ENCODE peak calls at places on chromosome 17, in ten cellular contexts. C is GM20000; N is lower lobe of right lung; Q is body of pancreas; M is GM06990; Z is upper lobe of left lung; B is CD4-positive, alpha-beta T cell; J is progenitor cell of endocrine pancreas; U is endothelial cell of umbilical vein; T is vagina. P is an unnamed sample.

GRCh38 chr17:44628234-44629188 is 27.8 kb upstream of the MEIOC start:
- DNase-seq in C (peak; percentile 59), N (peak; percentile 57), Q (peak; percentile 15), M (peak; percentile 86), Z (peak; percentile 69), B (no peak), J (no peak), U (peak; percentile 20), T (no peak), P (peak; percentile 74)

GRCh38 chr17:31537558-31537957 is 146.1 kb downstream of the RAB11FIP4 start:
- DNase-seq in C (no peak), N (no peak), Q (peak; percentile 79), M (peak; percentile 64), Z (no peak), B (no peak), J (no peak), U (no peak), T (no peak), P (no peak)

GRCh38 chr17:73643846-73644144 is 450 bp downstream of the SDK2 start:
- DNase-seq in C (no peak), N (no peak), Q (no peak), M (no peak), Z (peak; percentile 29), B (no peak), J (no peak), U (no peak), T (no peak), P (no peak)

GRCh38 chr17:2594657-2595085 is 1.2 kb downstream of the PAFAH1B1 start:
- DNase-seq in C (no peak), N (no peak), Q (no peak), M (no peak), Z (no peak), B (no peak), J (no peak), U (no peak), T (no peak), P (no peak)

GRCh38 chr17:72399608-72400487 is 279.0 kb downstream of the SOX9 start:
- DNase-seq in C (no peak), N (no peak), Q (peak; percentile 72), M (no peak), Z (no peak), B (no peak), J (no peak), U (no peak), T (no peak), P (no peak)

GRCh38 chr17:31388770-31389672 is 2.5 kb upstream of the RAB11FIP4 start:
- DNase-seq in C (peak; percentile 69), N (no peak), Q (peak; percentile 18), M (peak; percentile 43), Z (peak; percentile 71), B (peak; percentile 13), J (no peak), U (peak; percentile 32), T (no peak), P (peak; percentile 75)

GRCh38 chr17:62855136-62855535 is 47.0 kb upstream of the MARCHF10 start:
- DNase-seq in C (no peak), N (no peak), Q (no peak), M (no peak), Z (no peak), B (no peak), J (no peak), U (no peak), T (no peak), P (no peak)

GRCh38 chr17:61400786-61401279 is 1.2 kb downstream of the TBX2 start:
- DNase-seq in C (peak; percentile 49), N (no peak), Q (no peak), M (no peak), Z (peak; percentile 81), B (no peak), J (no peak), U (no peak), T (no peak), P (no peak)

GRCh38 chr17:12667299-12667958 is 1.7 kb downstream of the MYOCD start:
- DNase-seq in C (peak; percentile 66), N (no peak), Q (no peak), M (peak; percentile 17), Z (no peak), B (no peak), J (peak; percentile 20), U (peak; percentile 5), T (no peak), P (peak; percentile 53)

GRCh38 chr17:17853811-17854527 is 17.2 kb upstream of the SREBF1 start:
- DNase-seq in C (no peak), N (no peak), Q (no peak), M (no peak), Z (no peak), B (no peak), J (no peak), U (no peak), T (no peak), P (no peak)

GRCh38 chr17:12953126-12953525 is 64.7 kb downstream of the ELAC2 start:
- DNase-seq in C (peak; percentile 2), N (no peak), Q (no peak), M (no peak), Z (no peak), B (no peak), J (no peak), U (no peak), T (no peak), P (no peak)

GRCh38 chr17:79704691-79705090 is 26.1 kb upstream of the ENPP7 start:
- DNase-seq in C (no peak), N (no peak), Q (no peak), M (no peak), Z (no peak), B (no peak), J (no peak), U (no peak), T (no peak), P (no peak)

GRCh38 chr17:79699386-79700036 is 31.2 kb upstream of the ENPP7 start:
- DNase-seq in C (no peak), N (no peak), Q (no peak), M (no peak), Z (no peak), B (no peak), J (no peak), U (no peak), T (no peak), P (no peak)

GRCh38 chr17:79700574-79700973 is 30.2 kb upstream of the ENPP7 start:
- DNase-seq in C (no peak), N (no peak), Q (no peak), M (no peak), Z (no peak), B (no peak), J (no peak), U (no peak), T (no peak), P (no peak)

GRCh38 chr17:79702550-79703236 is 28.1 kb upstream of the ENPP7 start:
- DNase-seq in C (no peak), N (no peak), Q (no peak), M (no peak), Z (no peak), B (no peak), J (no peak), U (no peak), T (no peak), P (no peak)

GRCh38 chr17:79702071-79702470 is 28.7 kb upstream of the ENPP7 start:
- DNase-seq in C (no peak), N (no peak), Q (no peak), M (no peak), Z (peak; percentile 36), B (no peak), J (no peak), U (no peak), T (no peak), P (no peak)
- TF ChIP-seq CTCF in C (no peak), N (no peak), Q (no peak), M (peak; percentile 20), Z (no peak), B (no peak), J (peak; percentile 41), U (no peak), T (no peak), P (peak; percentile 17)

DNA sequence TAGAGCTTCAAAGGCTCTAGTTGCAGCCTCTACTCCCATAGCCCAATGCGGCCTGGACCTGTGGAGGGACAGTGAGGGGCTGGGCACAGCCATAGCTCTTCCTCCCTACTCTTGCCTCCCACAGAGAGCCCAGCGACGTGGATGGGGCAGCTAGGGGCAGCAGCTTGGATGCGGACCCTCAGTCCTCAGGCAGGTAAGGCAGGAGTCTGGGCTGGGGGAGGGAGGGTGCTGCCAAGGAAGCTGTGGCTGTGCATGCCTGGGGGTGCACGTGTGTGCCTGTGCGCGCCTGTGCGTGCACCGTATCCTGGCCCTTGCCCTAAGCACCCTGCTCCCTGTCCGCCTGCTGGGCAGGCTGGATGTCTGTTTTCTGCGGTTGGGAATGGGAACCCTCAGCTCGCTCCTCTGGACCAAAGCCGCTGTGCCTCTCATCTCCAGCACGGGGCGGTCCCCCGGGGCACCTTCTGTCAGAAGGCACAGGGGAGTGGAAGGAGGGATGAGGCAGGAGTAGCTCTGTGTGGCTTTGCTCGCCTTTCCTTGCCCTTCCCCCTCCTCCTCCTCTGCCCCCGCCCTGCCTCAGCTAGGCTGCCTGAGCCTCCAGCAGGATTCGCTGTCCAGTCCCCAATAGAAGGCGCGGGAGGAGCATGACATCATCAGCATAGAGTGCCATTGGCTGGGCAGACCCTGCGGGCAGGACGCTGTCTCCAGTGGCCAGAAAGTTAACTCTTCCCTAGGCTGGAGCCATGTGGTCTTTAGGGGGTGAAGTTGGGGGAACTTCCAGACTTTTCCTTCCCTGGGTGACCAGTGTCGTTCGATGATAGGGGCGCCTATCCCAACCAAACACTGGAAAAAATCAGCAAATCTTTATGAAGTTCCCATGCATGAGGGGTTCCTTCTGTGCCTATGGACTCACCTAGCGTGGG is 797 bp downstream of the PRCD start:
- DNase-seq in C (peak; percentile 84), N (peak; percentile 92), Q (peak; percentile 92), M (no peak), Z (no peak), B (no peak), J (peak; percentile 76), U (peak; percentile 95), T (no peak), P (peak; percentile 82)
- TF ChIP-seq CTCF in C (no peak), N (peak; percentile 30), Q (no peak), M (no peak), Z (no peak), B (no peak), J (peak; percentile 28), U (no peak), T (no peak), P (no peak)

GRCh38 chr17:68511254-68511670 is 968 bp upstream of the PRKAR1A start:
- DNase-seq in C (no peak), N (no peak), Q (no peak), M (no peak), Z (no peak), B (no peak), J (no peak), U (no peak), T (no peak), P (no peak)
- TF ChIP-seq CTCF in C (no peak), N (peak; percentile 23), Q (peak; percentile 12), M (peak; percentile 19), Z (no peak), B (no peak), J (peak; percentile 24), U (no peak), T (no peak), P (peak; percentile 29)

DNA sequence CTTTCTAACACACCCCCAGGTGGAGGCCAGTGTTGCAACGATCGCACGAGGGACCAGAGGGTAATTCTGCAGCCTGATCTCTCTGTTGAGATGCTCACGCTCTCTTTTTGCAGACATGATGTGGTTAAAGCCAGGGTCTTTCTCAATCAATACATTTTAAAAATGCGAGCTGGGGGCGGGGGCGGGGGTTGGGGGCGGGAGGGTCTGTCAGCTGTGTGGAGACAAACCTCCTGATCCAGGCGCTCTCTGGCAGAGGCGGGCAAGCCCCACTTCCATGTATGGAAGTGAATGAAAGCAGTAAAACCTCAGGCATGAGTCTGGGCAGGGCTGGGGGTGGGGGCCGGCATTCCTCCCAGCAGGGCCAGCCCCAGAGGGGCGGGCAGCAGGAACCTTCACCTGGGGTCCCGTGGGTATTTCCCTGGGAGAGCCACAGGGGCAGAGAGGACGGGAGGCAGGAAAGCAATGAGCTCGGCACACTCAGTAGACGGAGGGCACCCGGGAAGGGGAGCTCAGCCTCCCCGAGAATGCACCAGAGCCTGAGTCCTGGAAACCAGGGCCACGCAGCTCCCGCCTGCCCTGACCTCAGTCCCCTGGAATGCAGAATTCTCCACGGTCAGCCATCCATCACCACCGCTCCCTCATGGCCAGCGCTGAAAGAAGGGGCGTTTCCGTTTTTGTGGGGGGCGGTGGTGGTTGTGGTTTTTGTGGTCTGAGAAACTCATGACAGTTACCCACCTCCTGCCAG is 28.0 kb downstream of the NXN start:
- DNase-seq in C (no peak), N (no peak), Q (peak; percentile 68), M (no peak), Z (peak; percentile 76), B (no peak), J (peak; percentile 56), U (no peak), T (no peak), P (no peak)
- TF ChIP-seq CTCF in C (no peak), N (no peak), Q (no peak), M (no peak), Z (no peak), B (no peak), J (no peak), U (no peak), T (no peak), P (no peak)